ENCODE peak calls at places on chromosomes 7 and 10, in eight cellular contexts. I, U, N, J, B, P, T and Q are unnamed samples.

GRCh38 chr7:35828817-35829216 is 28.0 kb downstream of the SEPTIN7 start:
- DNase-seq in I (no peak), U (no peak), N (no peak), J (no peak), B (no peak), P (no peak), T (no peak), Q (no peak)

GRCh38 chr7:107939472-107940145 is 48.6 kb downstream of the DLD start:
- DNase-seq in I (no peak), U (peak; percentile 94), N (no peak), J (no peak), B (no peak), P (no peak), T (no peak), Q (no peak)

GRCh38 chr7:84425702-84426259 is 231.2 kb upstream of the SEMA3A start:
- DNase-seq in I (no peak), U (no peak), N (no peak), J (no peak), B (no peak), P (no peak), T (no peak), Q (no peak)

GRCh38 chr7:82740246-82740848 is 296.8 kb upstream of the CACNA2D1 start:
- DNase-seq in I (no peak), U (peak; percentile 64), N (no peak), J (peak; percentile 71), B (peak; percentile 45), P (no peak), T (no peak), Q (no peak)

GRCh38 chr7:148501707-148502139 is 88.8 kb upstream of the C7orf33 start:
- DNase-seq in I (no peak), U (no peak), N (no peak), J (peak; percentile 47), B (peak; percentile 92), P (no peak), T (no peak), Q (no peak)

GRCh38 chr10:62804384-62805138 is at the start of gene ADO:
- DNase-seq in I (peak; percentile 94), U (peak; percentile 80), N (peak; percentile 51), J (peak; percentile 85), B (peak; percentile 88), P (peak; percentile 93), T (peak; percentile 90), Q (peak; percentile 37)

GRCh38 chr7:155398944-155399343 is 59.0 kb upstream of the EN2 start:
- DNase-seq in I (no peak), U (no peak), N (no peak), J (no peak), B (no peak), P (no peak), T (no peak), Q (no peak)

GRCh38 chr10:78596556-78596955 is 472.2 kb upstream of the ZMIZ1 start:
- DNase-seq in I (peak; percentile 53), U (no peak), N (no peak), J (no peak), B (no peak), P (no peak), T (no peak), Q (no peak)

GRCh38 chr7:130719550-130719949 is 14.5 kb downstream of the KLF14 start:
- DNase-seq in I (no peak), U (no peak), N (no peak), J (no peak), B (no peak), P (no peak), T (no peak), Q (no peak)

GRCh38 chr7:47744883-47745282 is 163.0 kb upstream of the TNS3 start:
- DNase-seq in I (peak; percentile 62), U (no peak), N (no peak), J (no peak), B (no peak), P (no peak), T (no peak), Q (no peak)

GRCh38 chr7:47743898-47744612 is 162.1 kb upstream of the TNS3 start:
- DNase-seq in I (peak; percentile 82), U (no peak), N (no peak), J (peak; percentile 57), B (no peak), P (no peak), T (no peak), Q (no peak)

GRCh38 chr7:47739301-47739870 is 157.5 kb upstream of the TNS3 start:
- DNase-seq in I (peak; percentile 48), U (no peak), N (no peak), J (no peak), B (no peak), P (no peak), T (no peak), Q (no peak)

GRCh38 chr7:47739901-47740300 is 158.0 kb upstream of the TNS3 start:
- DNase-seq in I (peak; percentile 46), U (no peak), N (no peak), J (no peak), B (no peak), P (no peak), T (no peak), Q (no peak)

DNA sequence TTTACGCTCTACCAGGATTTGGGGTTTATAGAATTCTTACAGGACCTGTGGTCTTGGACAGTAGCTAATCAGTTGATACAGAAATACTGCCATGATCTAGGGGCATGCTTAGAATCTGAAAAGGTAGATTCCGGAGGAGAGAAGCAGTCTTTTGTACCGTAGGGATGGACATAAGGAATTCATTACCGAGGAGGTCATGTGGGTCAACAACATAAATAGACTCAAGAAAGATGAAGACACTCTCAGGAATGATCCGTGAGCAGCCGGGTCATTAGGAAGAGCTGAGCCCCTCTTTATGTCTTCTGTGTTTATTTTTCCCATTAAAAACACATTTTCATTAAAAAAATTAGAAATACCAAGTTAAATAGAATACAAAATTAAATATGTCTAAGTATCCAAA is 160.1 kb upstream of the TNS3 start:
- DNase-seq in I (no peak), U (peak; percentile 44), N (no peak), J (no peak), B (no peak), P (no peak), T (no peak), Q (no peak)
- TF ChIP-seq CTCF in I (no peak), U (no peak), N (no peak), J (no peak), B (no peak), P (no peak), T (no peak), Q (no peak)

DNA sequence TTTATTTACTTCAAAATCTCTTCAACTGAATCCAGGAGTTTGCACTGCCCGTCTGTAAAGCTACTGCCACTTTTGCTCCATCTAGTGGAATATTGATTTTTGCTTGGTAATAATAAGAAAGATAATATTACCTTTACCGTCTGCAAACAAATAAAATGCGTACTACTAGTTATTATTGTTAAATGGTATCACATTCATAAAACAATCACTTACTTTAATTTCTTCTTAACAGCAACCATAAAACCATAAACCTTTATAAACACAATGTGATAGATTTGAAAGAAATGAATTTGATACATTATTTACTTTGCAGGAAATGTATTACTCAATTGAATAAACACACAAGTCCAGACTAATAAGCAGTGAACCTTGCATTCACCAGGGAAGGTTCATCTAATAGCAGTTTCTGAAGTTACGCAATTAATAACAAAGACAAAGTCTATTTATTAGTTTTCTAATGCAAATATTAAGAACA is 6.4 kb downstream of the AGMO start:
- DNase-seq in I (no peak), U (peak; percentile 63), N (no peak), J (no peak), B (no peak), P (no peak), T (no peak), Q (no peak)
- TF ChIP-seq CTCF in I (peak; percentile 64), U (peak; percentile 47), N (peak; percentile 39), J (no peak), B (no peak), P (no peak), T (no peak), Q (no peak)

GRCh38 chr7:105591522-105591921 is 10.2 kb upstream of the EFCAB10 start:
- DNase-seq in I (no peak), U (no peak), N (no peak), J (no peak), B (no peak), P (no peak), T (no peak), Q (no peak)

GRCh38 chr7:105590793-105591192 is 9.5 kb upstream of the EFCAB10 start:
- DNase-seq in I (no peak), U (no peak), N (no peak), J (no peak), B (no peak), P (no peak), T (no peak), Q (no peak)

GRCh38 chr7:105585850-105586500 is 4.7 kb upstream of the EFCAB10 start:
- DNase-seq in I (no peak), U (no peak), N (no peak), J (no peak), B (peak; percentile 52), P (no peak), T (no peak), Q (no peak)

GRCh38 chr7:105587899-105588690 is 6.8 kb upstream of the EFCAB10 start:
- DNase-seq in I (no peak), U (peak; percentile 41), N (no peak), J (no peak), B (peak; percentile 33), P (no peak), T (no peak), Q (no peak)

DNA sequence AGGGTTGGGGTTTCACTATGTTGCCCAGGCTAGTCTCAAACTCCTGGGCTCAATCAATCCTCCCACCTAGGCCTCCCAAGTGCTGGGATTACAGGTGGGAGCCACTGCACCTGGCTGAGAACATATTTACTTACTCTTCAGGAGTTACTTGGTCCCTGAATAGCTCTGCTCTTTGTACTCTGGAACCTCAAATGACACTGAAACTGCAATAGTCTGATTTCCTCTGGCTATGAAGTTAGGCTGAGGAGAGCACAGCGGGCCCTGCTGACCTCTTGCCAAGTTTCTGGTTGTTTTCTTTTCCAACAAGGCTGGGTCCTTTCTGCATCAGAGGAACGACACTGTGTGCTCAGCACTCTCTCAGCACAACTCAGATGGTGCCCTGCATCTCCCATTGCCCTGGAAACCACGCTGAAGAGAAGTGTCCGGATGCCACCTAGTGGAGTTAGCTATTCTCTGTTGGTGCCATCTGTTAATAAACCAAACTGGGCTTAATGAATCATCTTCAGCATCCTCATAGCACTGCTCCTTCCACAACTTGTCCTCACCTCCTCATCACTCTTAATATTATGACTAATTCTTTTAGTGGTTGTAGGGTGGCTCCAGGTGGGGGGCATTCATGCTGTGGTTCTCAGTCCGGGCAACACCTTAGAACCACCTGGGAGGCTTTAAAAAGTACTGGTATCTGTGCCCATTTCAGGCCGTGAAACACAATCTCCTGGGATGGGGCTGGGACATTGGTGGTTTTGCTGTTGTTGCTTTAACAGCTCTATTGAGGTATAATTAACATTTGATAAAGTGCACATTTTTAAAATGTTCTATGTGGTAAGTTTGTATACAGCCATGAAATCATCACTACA is 8.2 kb upstream of the EFCAB10 start:
- DNase-seq in I (peak; percentile 89), U (peak; percentile 81), N (peak; percentile 24), J (peak; percentile 66), B (peak; percentile 85), P (no peak), T (no peak), Q (no peak)
- TF ChIP-seq CTCF in I (peak; percentile 85), U (peak; percentile 74), N (peak; percentile 74), J (peak; percentile 43), B (peak; percentile 72), P (peak; percentile 53), T (peak; percentile 25), Q (no peak)

DNA sequence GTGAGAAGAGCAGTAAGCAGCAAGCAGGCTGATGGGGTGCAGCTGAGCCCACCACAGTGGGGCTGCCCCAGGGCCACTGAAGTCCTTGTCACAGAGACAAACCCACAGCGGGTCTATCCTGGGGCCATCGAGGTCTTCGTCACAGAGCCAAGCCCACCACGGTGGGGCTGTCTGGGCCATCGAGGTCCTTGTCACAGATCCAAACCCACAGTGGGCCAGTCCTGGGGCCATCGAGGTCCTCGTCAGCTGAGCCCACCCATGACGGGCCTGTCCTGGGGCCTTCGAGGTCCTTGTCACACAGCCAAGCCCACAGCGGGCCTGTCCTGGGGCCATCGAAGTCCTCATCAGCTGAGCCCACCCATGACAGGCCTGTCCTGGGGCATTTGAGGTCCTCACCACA is 549.9 kb downstream of the DNAJB6 start:
- DNase-seq in I (no peak), U (no peak), N (no peak), J (no peak), B (no peak), P (no peak), T (no peak), Q (no peak)
- TF ChIP-seq CTCF in I (no peak), U (no peak), N (no peak), J (no peak), B (no peak), P (no peak), T (no peak), Q (no peak)